ENCODE peak calls at places on chromosomes 6 and 20, in nine cellular contexts. X is NCI-H1694; Q is non-pigmented ciliary epithelial cell; D is naive thymus-derived CD4-positive, alpha-beta T cell; H is mesenchymal stem cell; B is DMS79; U is T-helper 9 cell; Z is GM23338; T is stimulated activated CD4-positive, alpha-beta T cell treated with anti-CD3 and anti-CD28 coated beads, Interleukin-1b, Interleukin-23, amount 100 ng/mL, for 48 hours. M is an unnamed sample.
A peak's percentile ranks its signal among the peaks of the same experiment; 100 is the strongest.

GRCh38 chr6:23454090-23454998 is 671.7 kb upstream of the NRSN1 start:
- DNase-seq in T (no peak), Z (no peak), B (no peak), D (no peak), X (no peak), Q (peak; percentile 3), U (no peak), H (peak; percentile 9), M (no peak)

GRCh38 chr20:38005866-38006265 is 27.4 kb downstream of the TTI1 start:
- DNase-seq in T (no peak), Z (no peak), H (no peak), B (no peak), Q (no peak), D (no peak), X (no peak), U (no peak), M (no peak)

GRCh38 chr6:161327360-161327953 is 53.6 kb upstream of the AGPAT4 start:
- DNase-seq in T (no peak), D (no peak), B (no peak), H (peak; percentile 1), Q (no peak), Z (peak; percentile 60), X (no peak), U (no peak), M (no peak)

GRCh38 chr6:5501837-5502236 is 240.5 kb downstream of the FARS2 start:
- DNase-seq in T (no peak), H (no peak), Z (no peak), X (no peak), U (no peak), D (no peak), B (no peak), Q (no peak), M (no peak)

GRCh38 chr6:150026976-150027805 is 1.9 kb upstream of the RAET1L start:
- DNase-seq in Q (no peak), U (no peak), Z (no peak), D (no peak), X (no peak), H (no peak), T (no peak), B (no peak), M (no peak)

GRCh38 chr6:162056745-162057144 is 670.8 kb downstream of the PRKN start:
- DNase-seq in X (no peak), Q (peak; percentile 55), Z (peak; percentile 68), U (no peak), T (no peak), H (peak; percentile 38), D (no peak), B (no peak), M (no peak)

GRCh38 chr6:81844686-81845085 is 92.2 kb upstream of the TENT5A start:
- DNase-seq in B (no peak), H (no peak), U (no peak), D (no peak), Z (no peak), Q (no peak), X (no peak), T (no peak), M (no peak)

GRCh38 chr6:112879920-112880413 is 532.8 kb downstream of the RFPL4B start:
- DNase-seq in D (peak; percentile 31), B (no peak), U (peak; percentile 9), Z (peak; percentile 66), T (no peak), Q (no peak), H (peak; percentile 17), X (no peak), M (peak; percentile 3)

GRCh38 chr6:41182069-41183034 is 18.6 kb downstream of the TREML2 start:
- DNase-seq in Q (peak; percentile 28), D (peak; percentile 34), U (peak; percentile 23), Z (peak; percentile 84), H (peak; percentile 50), X (peak; percentile 40), B (peak; percentile 98), T (peak; percentile 58), M (peak; percentile 52)

GRCh38 chr6:162090734-162091133 is 636.8 kb downstream of the PRKN start:
- DNase-seq in H (peak; percentile 6), Z (no peak), T (no peak), D (no peak), X (no peak), Q (peak; percentile 54), B (no peak), U (no peak), M (no peak)

M was measured in CD8-positive, alpha-beta memory T cell.